ENCODE peak calls at places on chromosomes 11 and 22, in four cellular contexts. B, P, G and R are unnamed samples.

GRCh38 chr22:30250713-30251267 is 4.2 kb upstream of the LIF start:
- DNase-seq in B (no peak), P (no peak), G (no peak), R (peak)

GRCh38 chr11:118785362-118785761 is 5.6 kb downstream of the DDX6 start:
- DNase-seq in P (no peak), G (no peak), B (no peak), R (no peak)

GRCh38 chr22:25053153-25053805 is 100.8 kb downstream of the KIAA1671 start:
- DNase-seq in B (no peak), P (no peak), G (peak), R (no peak)

GRCh38 chr11:61657566-61657965 is 22.6 kb upstream of the DAGLA start:
- DNase-seq in P (no peak), G (peak), B (no peak), R (no peak)

GRCh38 chr11:61961570-61962212 is 5.7 kb downstream of the FTH1 start:
- DNase-seq in P (no peak), B (no peak), G (peak), R (peak)

GRCh38 chr11:3936517-3936916 is 81.1 kb downstream of the STIM1 start:
- DNase-seq in B (no peak), G (no peak), P (no peak), R (no peak)

GRCh38 chr11:12088047-12088481 is 22.3 kb upstream of the MICAL2 start:
- DNase-seq in B (no peak), P (peak), G (no peak), R (no peak)

GRCh38 chr11:107468596-107468995 is 11.0 kb upstream of the CWF19L2 start:
- DNase-seq in G (no peak), B (no peak), P (peak), R (peak)

GRCh38 chr22:35258144-35258988 is 1.1 kb downstream of the HMGXB4 start:
- DNase-seq in B (peak), P (peak), G (no peak), R (peak)

GRCh38 chr22:39994046-39994565 is 648 bp upstream of the FAM83F start:
- DNase-seq in B (no peak), G (no peak), P (peak), R (no peak)

GRCh38 chr11:2837096-2837601 is 48.4 kb downstream of the CDKN1C start:
- DNase-seq in G (peak), B (peak), P (peak), R (peak)

GRCh38 chr11:20021771-20022362 is 138.4 kb downstream of the DBX1 start:
- DNase-seq in G (peak), P (no peak), B (peak), R (peak)

GRCh38 chr11:64234840-64235379 is 526 bp downstream of the VEGFB start:
- DNase-seq in G (no peak), P (peak), B (peak), R (no peak)

GRCh38 chr11:30586251-30587144 is at the start of gene MPPED2:
- DNase-seq in G (no peak), B (peak), P (peak), R (peak)

GRCh38 chr11:119567667-119568582 is 145.0 kb upstream of the THY1 start:
- DNase-seq in G (no peak), P (no peak), B (no peak), R (no peak)

GRCh38 chr11:85076535-85077330 is 550.4 kb downstream of the DLG2 start:
- DNase-seq in G (no peak), B (no peak), P (no peak), R (no peak)

GRCh38 chr11:62394825-62395538 is 23.9 kb upstream of the SCGB1A1 start:
- DNase-seq in G (peak), B (peak), P (peak), R (peak)

GRCh38 chr11:1051356-1052132 is 15.0 kb upstream of the MUC6 start:
- DNase-seq in G (no peak), P (no peak), B (no peak), R (no peak)

GRCh38 chr22:25735657-25736056 is 6.3 kb upstream of the MYO18B start:
- DNase-seq in B (no peak), P (no peak), G (no peak), R (no peak)

GRCh38 chr11:63945482-63946163 is 6.8 kb downstream of the NAA40 start:
- DNase-seq in B (peak), P (peak), G (peak), R (peak)

GRCh38 chr22:22513619-22514018 is 5.1 kb upstream of the ZNF280B start:
- DNase-seq in B (no peak), G (no peak), P (no peak), R (no peak)

GRCh38 chr11:116851631-116852030 is 14.2 kb upstream of the APOA1 start:
- DNase-seq in P (no peak), G (no peak), B (no peak), R (no peak)

GRCh38 chr11:59207988-59208432 is 4.7 kb downstream of the MPEG1 start:
- DNase-seq in G (peak), B (peak), P (peak), R (peak)

GRCh38 chr11:75275581-75275980 is 35.0 kb downstream of the TPBGL start:
- DNase-seq in G (no peak), P (no peak), B (no peak), R (no peak)

GRCh38 chr22:44410396-44411056 is 87.5 kb downstream of the RTL6 start:
- DNase-seq in P (no peak), B (no peak), G (no peak), R (no peak)

GRCh38 chr11:130278745-130279144 is 36.0 kb downstream of the ZBTB44 start:
- DNase-seq in B (no peak), G (no peak), P (no peak), R (no peak)

GRCh38 chr11:19187101-19187500 is 14.7 kb downstream of the CSRP3 start:
- DNase-seq in B (no peak), G (no peak), P (no peak), R (no peak)

GRCh38 chr22:37418627-37419369 is 8.5 kb downstream of the ELFN2 start:
- DNase-seq in B (no peak), G (no peak), P (no peak), R (no peak)

GRCh38 chr11:94034207-94034606 is 13.1 kb downstream of the HEPHL1 start:
- DNase-seq in G (no peak), B (no peak), P (no peak), R (no peak)

GRCh38 chr22:32814289-32814865 is 12.9 kb downstream of the TIMP3 start:
- DNase-seq in G (no peak), B (no peak), P (no peak), R (no peak)

GRCh38 chr22:41500303-41500702 is 31.4 kb downstream of the ACO2 start:
- DNase-seq in P (no peak), B (no peak), G (no peak), R (no peak)

GRCh38 chr11:76096552-76096951 is 109.8 kb downstream of the WNT11 start:
- DNase-seq in B (no peak), P (no peak), G (no peak), R (peak)

GRCh38 chr11:38005597-38005996 is 1407.6 kb upstream of the RAG2 start:
- DNase-seq in G (no peak), P (no peak), B (no peak), R (no peak)

GRCh38 chr11:45593992-45594391 is 71.4 kb downstream of the CHST1 start:
- DNase-seq in G (no peak), P (peak), B (no peak), R (no peak)

DNA sequence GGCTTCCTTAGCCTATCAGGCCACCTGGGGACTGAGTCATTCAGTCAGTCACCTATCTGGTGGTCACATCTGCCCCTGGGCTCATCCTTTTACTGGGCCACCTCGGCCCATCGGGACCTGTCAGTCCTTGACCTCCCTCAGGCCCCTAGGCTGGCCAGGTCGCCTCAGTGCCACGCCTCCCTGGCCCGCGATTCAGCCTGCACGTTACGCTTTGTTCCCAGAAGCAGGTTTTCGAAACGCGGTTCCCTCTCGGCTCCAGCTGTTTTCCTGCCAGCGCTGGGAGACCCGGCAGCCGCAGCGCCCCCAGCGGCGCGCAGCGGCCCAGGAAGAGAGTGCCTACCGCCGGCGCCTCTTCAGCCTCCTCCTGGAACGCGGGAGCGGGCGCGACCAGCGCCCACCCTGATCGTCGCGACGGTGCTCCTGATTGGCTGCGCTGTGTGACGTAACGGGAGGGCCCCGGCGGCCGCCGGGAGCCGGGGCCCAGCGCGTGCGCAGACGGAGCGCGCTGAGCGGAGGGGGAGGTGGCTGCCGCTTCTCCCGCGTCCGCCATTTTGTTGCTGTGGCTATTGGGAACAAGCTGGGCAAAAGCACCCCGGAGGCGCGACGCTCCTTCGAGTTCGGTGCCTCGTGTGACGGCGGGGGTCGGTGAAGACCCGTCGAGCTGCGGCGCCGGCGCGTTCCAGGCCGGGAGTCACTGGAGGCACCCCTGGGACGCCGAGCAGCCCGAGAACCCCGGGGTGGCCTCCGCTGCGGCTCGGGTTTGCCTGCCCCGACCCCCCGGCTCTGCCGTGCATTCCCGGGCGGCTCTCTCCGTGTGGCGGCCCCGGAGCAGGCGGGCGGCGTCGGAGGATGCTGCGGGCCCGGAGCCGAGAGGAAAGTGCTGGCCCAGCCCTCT is at the start of gene CRKL:
- DNase-seq in P (peak), B (peak), G (peak), R (peak)
- TF ChIP-seq HMGXB4 in P (peak), B (peak), G (peak), R (no peak)

GRCh38 chr11:121416909-121417567 is 35.1 kb upstream of the SORL1 start:
- DNase-seq in P (no peak), B (no peak), G (no peak), R (peak)
- TF ChIP-seq HMGXB4 in P (no peak), B (no peak), G (no peak), R (no peak)

DNA sequence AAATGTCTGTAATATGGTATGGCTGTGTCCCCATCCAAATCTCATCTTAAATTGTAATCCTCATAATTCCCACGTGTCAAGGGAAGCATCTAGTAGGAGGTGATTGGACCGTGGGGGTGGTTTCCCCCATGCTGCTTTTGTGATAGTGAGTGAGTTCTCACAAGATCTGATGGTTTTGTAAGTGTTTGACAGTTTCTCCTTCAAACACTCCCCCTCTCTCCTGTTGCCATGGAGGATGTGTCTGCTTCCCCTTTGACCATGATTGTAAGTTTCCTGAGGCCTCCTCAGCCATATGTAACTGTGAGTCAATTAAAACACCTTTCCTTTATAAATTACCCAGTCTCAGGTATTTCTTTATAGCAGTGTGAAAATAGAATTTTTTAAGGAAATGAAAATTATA is 31.1 kb upstream of the CD44 start:
- DNase-seq in P (no peak), G (no peak), B (no peak), R (no peak)
- TF ChIP-seq HMGXB4 in P (no peak), G (no peak), B (no peak), R (no peak)

GRCh38 chr11:121578216-121579063 is 125.7 kb upstream of the SORL1-AS1 start:
- DNase-seq in B (no peak), P (no peak), G (no peak), R (no peak)
- TF ChIP-seq HMGXB4 in B (no peak), P (no peak), G (no peak), R (no peak)

GRCh38 chr11:67374571-67375276 is 1.3 kb upstream of the CLCF1 start:
- DNase-seq in P (no peak), B (no peak), G (no peak), R (peak)

GRCh38 chr11:67372232-67372992 is 986 bp downstream of the CLCF1 start:
- DNase-seq in G (no peak), B (peak), P (peak), R (no peak)

GRCh38 chr11:67372993-67373915 is at the start of gene CLCF1:
- DNase-seq in B (peak), G (no peak), P (peak), R (peak)

GRCh38 chr11:67375320-67376021 is 2.1 kb upstream of the CLCF1 start:
- DNase-seq in B (no peak), G (no peak), P (no peak), R (peak)

DNA sequence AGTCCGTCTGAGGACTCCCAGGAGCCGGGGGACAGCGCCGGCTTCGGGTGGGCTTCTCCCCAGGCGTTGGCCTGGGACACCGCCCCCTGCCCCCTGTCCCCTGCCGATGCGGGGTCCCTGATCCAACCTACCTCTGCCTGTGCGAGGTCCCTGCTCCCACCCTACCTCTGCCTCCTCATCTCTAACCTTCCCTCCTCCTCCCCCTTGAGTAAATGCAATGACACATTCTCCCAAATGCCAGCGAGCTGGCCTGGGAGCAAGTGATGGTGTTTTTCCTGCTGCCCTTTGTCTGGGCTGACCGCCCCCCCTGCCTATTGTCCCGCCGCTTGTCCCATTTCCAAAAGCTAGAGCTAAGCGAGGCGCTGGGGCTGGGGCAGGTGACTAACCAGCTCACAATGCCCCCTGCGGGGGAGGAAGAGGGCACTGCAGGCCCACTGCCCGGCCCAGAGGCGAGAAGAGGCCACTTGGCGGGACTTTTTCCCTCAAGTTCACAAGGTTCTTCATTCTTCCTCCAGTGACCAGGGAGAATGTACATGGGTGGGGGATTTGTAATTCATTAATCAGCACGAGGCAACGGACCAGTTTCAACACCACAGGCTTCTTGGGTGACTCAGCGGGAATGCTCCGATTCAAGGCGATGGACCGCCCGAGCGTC is 645 bp upstream of the CLCF1 start:
- DNase-seq in B (peak), G (peak), P (peak), R (peak)
- TF ChIP-seq HMGXB4 in B (no peak), G (peak), P (no peak), R (no peak)

DNA sequence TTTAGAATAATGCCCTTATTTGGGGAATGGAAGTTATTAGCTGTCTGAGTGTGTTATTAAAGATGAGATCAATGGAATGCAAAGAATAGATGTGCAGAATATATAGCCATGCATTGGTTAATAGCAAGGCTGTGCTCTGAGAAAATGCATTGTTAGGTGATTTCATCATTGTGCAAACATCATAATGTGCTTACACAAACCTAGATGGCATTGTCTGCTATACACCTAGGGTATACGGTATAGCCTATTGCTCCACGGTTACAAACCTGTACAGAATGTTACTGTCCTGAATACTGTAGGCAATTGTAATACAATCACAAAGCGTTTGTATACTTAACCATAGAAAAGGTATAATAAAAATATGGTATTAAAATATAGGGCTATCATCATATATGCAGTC is 25.5 kb downstream of the SLC5A12 start:
- DNase-seq in P (no peak), B (no peak), G (no peak), R (no peak)
- TF ChIP-seq HMGXB4 in P (no peak), B (no peak), G (no peak), R (no peak)

DNA sequence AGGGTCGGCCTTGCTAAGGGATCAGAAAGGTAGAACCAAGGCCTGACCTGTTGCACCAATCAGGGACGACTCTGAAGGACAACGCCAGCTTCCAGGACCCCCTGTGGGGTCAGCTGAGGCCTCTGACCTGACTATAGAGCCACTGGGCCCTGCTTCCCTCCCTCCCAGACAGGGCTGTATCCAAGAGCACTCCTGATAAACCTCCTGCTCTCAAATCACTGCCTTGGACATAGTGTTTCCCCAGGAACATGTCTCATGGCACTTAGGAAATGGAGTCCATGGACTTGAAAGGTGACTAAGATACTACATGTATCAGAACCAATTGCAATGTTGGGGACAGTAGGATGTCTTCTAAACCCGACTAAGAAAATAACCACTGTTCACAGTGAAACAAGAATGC is 117.8 kb upstream of the OPCML start:
- DNase-seq in G (no peak), B (no peak), P (no peak), R (no peak)
- TF ChIP-seq HMGXB4 in G (no peak), B (no peak), P (no peak), R (no peak)

GRCh38 chr11:103396237-103396636 is 287.0 kb downstream of the DYNC2H1 start:
- DNase-seq in G (no peak), B (no peak), P (no peak), R (no peak)
- TF ChIP-seq HMGXB4 in G (no peak), B (no peak), P (no peak), R (no peak)